ENCODE peak calls at places on chromosome 3, in five cellular contexts. E, U, Z, X and L are unnamed samples. For H3K4me1, the result is how much of the 10 kb centered on the place peaks cover.

GRCh38 chr3:66450389-66451022 is 50.3 kb downstream of the LRIG1 start:
- DNase-seq in E (peak), U (peak), Z (peak), X (peak), L (peak)

GRCh38 chr3:106629215-106629832 is 747.9 kb upstream of the CCDC54 start:
- DNase-seq in E (no peak), U (no peak), Z (no peak), X (no peak), L (no peak)

GRCh38 chr3:45553469-45553974 is 41.0 kb upstream of the LIMD1 start:
- DNase-seq in E (peak), U (peak), Z (no peak), X (peak), L (peak)

GRCh38 chr3:120648290-120648689 is 33.7 kb downstream of the HGD start:
- DNase-seq in E (no peak), U (no peak), Z (no peak), X (peak), L (no peak)

GRCh38 chr3:189636048-189636447 is 4.9 kb downstream of the TP63 start:
- DNase-seq in E (no peak), U (no peak), Z (no peak), X (no peak), L (no peak)

GRCh38 chr3:120567370-120568197 is 28.6 kb upstream of the NDUFB4 start:
- DNase-seq in E (no peak), U (peak), Z (no peak), X (peak), L (peak)

GRCh38 chr3:87052499-87053260 is 61.7 kb upstream of the VGLL3 start:
- DNase-seq in E (no peak), U (no peak), Z (peak), X (no peak), L (no peak)

GRCh38 chr3:122374034-122374433 is 9.0 kb downstream of the MIX23 start:
- DNase-seq in E (no peak), U (no peak), Z (no peak), X (no peak), L (no peak)

GRCh38 chr3:126959144-126959920 is 23.6 kb upstream of the PLXNA1 start:
- DNase-seq in E (no peak), U (no peak), Z (no peak), X (no peak), L (no peak)

GRCh38 chr3:148937477-148937876 is 53.9 kb upstream of the GYG1 start:
- DNase-seq in E (no peak), U (peak), Z (no peak), X (no peak), L (no peak)

GRCh38 chr3:46994801-46995731 is 15.6 kb downstream of the NBEAL2 start:
- DNase-seq in E (no peak), U (no peak), Z (peak), X (no peak), L (no peak)

GRCh38 chr3:43638594-43639447 is 17.0 kb upstream of the ANO10 start:
- DNase-seq in E (no peak), U (peak), Z (peak), X (peak), L (no peak)

GRCh38 chr3:46052531-46052930 is 25.2 kb upstream of the XCR1 start:
- DNase-seq in E (no peak), U (no peak), Z (no peak), X (no peak), L (no peak)

GRCh38 chr3:98555025-98555379 is 23.2 kb downstream of the GPR15 start:
- DNase-seq in E (no peak), U (no peak), Z (no peak), X (no peak), L (no peak)

GRCh38 chr3:8488436-8488835 is 13.2 kb upstream of the LMCD1 start:
- DNase-seq in E (no peak), U (no peak), Z (no peak), X (peak), L (no peak)

GRCh38 chr3:58254144-58254543 is 16.6 kb downstream of the ABHD6 start:
- DNase-seq in E (no peak), U (no peak), Z (no peak), X (no peak), L (no peak)

GRCh38 chr3:152519376-152519775 is 250.6 kb downstream of the MBNL1 start:
- DNase-seq in E (no peak), U (no peak), Z (no peak), X (no peak), L (no peak)

GRCh38 chr3:23202921-23203650 is at the start of gene UBE2E2:
- DNase-seq in E (peak), U (peak), Z (peak), X (peak), L (peak)

GRCh38 chr3:138950006-138950644 is 3.1 kb downstream of the FOXL2NB start:
- DNase-seq in E (no peak), U (peak), Z (peak), X (peak), L (peak)

DNA sequence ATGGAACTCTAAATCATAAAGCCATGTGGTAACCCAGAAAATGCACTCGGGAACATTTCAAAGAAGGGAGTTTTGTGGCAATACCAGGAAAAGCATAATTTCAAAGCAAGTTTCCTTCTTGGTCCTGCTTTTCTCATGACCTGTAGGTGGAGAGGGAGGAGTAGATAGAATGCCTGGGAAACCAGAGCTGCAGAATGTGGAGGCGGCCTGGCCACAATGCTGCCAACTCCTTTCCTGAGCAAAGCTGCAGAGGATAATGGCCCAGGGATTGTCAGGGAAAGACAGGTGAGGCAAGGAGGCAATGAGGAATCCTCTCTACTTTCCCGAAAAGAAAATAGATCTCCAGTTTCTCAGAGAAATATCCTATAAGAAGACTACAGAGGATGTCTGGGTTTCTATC is 330.3 kb downstream of the FGF12 start:
- DNase-seq in E (no peak), U (no peak), Z (no peak), X (no peak), L (no peak)
- H3K4me1 ChIP-seq in E (under half), U (under half), Z (under half), X (under half), L (under half)

DNA sequence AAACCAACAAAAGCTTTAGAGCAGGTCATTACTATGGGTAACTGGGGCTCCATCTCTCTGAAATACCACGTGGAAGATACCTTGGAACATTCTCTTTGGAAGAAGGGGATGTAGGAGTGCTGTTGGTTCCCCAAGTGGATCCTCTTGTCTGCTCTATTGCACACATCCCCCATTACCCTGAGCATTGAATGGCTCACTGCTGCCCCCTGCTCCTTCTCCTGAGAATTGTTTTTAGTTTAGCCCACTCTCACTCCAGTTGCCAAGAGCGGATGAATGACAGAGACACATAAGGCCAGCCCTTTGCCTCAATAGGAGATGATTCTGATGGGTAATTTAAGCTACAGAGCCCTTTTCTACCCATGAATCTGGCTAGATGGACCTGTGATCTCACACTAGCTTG is 135.6 kb upstream of the SUCLG2 start:
- DNase-seq in E (no peak), U (peak), Z (peak), X (peak), L (no peak)
- H3K4me3 ChIP-seq in E (no peak), U (no peak), Z (no peak), X (no peak), L (no peak)

DNA sequence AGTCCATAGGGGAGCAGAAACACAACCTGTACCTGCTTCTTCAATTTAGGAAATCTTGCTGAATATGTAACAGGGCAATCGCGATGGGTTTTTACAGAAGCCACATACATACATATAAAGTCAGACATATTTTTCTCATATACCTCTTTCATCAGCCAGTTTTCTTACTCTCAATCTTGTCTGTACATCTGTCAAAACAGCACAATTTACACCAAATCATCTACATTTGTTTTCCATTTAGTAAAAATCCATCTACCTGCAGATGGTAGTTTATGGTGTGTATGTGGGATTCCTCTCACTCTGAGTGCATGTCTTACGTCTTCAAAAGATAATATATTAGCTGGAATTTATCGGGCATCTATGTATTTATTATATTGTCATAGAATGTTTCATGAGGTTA is 208.7 kb downstream of the ZPLD1 start:
- DNase-seq in E (no peak), U (no peak), Z (no peak), X (no peak), L (no peak)
- H3K4me1 ChIP-seq in E (under half), U (under half), Z (under half), X (under half), L (under half)

GRCh38 chr3:195698325-195699147 is 22.2 kb upstream of the MUC20 start:
- DNase-seq in E (no peak), U (no peak), Z (no peak), X (no peak), L (no peak)
- H3K4me3 ChIP-seq in E (no peak), U (no peak), Z (no peak), X (no peak), L (no peak)

DNA sequence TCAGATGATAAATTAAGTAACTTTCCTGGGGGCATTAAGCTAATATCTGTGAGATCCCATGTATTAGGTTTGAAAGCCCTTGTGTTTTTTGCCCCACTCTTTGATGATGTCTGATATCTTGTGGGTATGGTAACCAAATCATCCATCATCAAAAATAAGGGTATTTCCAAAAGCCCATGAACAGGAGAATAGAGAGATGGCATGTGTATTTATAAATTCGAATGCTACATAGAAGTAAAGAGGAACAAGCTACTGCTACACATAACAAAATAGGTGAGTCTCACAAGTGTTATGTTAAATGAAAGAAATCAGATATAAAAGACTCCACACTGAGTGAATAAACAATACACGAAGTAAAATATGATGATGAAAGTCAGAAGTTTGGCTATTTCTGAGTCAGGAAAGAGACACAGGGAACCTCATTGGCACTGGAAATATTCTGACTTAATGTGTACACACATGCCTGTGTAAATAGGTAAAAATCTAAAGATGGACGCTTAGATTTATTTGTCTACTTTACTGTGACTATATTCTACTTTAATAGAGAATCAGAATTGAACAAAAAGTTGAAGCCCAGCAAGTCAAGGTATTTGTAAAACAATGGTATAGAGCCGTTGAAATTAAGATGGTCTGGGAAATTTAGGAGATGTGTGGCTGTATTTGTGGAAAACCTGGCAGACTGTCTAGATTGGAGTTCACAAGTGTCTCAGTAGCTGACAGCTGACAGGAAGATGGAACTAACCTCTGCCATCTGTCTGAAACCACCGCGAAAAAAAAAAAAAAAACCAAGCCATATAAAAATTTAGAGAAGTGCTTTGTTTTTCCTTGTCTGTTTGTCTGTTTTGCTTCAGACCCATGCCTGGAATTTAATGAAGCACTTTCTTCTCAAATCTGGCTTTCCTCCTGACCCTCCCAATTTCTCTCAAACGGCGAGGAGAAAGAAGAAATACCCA is 111.0 kb upstream of the TGFBR2 start:
- DNase-seq in E (no peak), U (no peak), Z (no peak), X (peak), L (no peak)
- H3K4me1 ChIP-seq in E (under half), U (under half), Z (under half), X (half or more), L (under half)

GRCh38 chr3:168091961-168092360 is 3.8 kb downstream of the GOLIM4 start:
- DNase-seq in E (no peak), U (no peak), Z (no peak), X (no peak), L (no peak)
- H3K4me3 ChIP-seq in E (no peak), U (no peak), Z (no peak), X (no peak), L (no peak)